ENCODE peak calls at places on chromosome 9, in five cellular contexts. V is effector memory CD8-positive, alpha-beta T cell; B is AG09309; R is mucosa of descending colon; S is memory B cell. U is an unnamed sample.

GRCh38 chr9:131270171-131271015 is 5.9 kb downstream of the FAM78A start:
- DNase-seq in R (peak), S (no peak), V (no peak), B (no peak), U (peak)

GRCh38 chr9:87122947-87123685 is 175.8 kb upstream of the GAS1 start:
- DNase-seq in R (no peak), V (no peak), S (no peak), B (peak), U (no peak)

GRCh38 chr9:120890415-120891254 is 13.6 kb upstream of the PHF19 start:
- DNase-seq in R (no peak), V (peak), S (no peak), B (no peak), U (peak)

GRCh38 chr9:96818535-96818934 is 35.8 kb downstream of the ZNF782 start:
- DNase-seq in V (no peak), B (no peak), R (no peak), S (no peak), U (no peak)

GRCh38 chr9:134058716-134059115 is 9.1 kb downstream of the BRD3 start:
- DNase-seq in B (no peak), V (no peak), S (no peak), R (peak), U (no peak)

GRCh38 chr9:135227641-135228251 is 140.3 kb downstream of the OLFM1 start:
- DNase-seq in S (no peak), V (no peak), B (no peak), R (no peak), U (no peak)

GRCh38 chr9:137389428-137389746 is 33.6 kb downstream of the EXD3 start:
- DNase-seq in R (no peak), B (no peak), V (no peak), S (no peak), U (no peak)

GRCh38 chr9:87445646-87446045 is 52.0 kb upstream of the DAPK1 start:
- DNase-seq in R (no peak), V (no peak), S (no peak), B (no peak), U (no peak)

GRCh38 chr9:10875752-10876151 is 262.9 kb upstream of the PTPRD start:
- DNase-seq in R (no peak), S (no peak), B (no peak), V (no peak), U (no peak)

GRCh38 chr9:9998491-9999287 is 614.1 kb downstream of the PTPRD start:
- DNase-seq in R (no peak), V (no peak), B (no peak), S (no peak), U (no peak)

U was measured in central memory CD4-positive, alpha-beta T cell.